ENCODE peak calls at places on chromosome 22, in eight cellular contexts. N, E, C, J, T, V, A and Z are unnamed samples.

GRCh38 chr22:50599816-50600454 is 658 bp upstream of the MAPK8IP2 start:
- DNase-seq in N (peak; percentile 55), E (no peak), C (peak; percentile 35), J (no peak), T (no peak), V (peak; percentile 18), A (peak; percentile 76), Z (no peak)

GRCh38 chr22:19453718-19454117 is 6.2 kb upstream of the C22orf39 start:
- DNase-seq in N (no peak), E (no peak), C (no peak), J (no peak), T (no peak), V (no peak), A (no peak), Z (no peak)

GRCh38 chr22:29041408-29041807 is 20.2 kb downstream of the C22orf31 start:
- DNase-seq in N (no peak), E (no peak), C (peak; percentile 70), J (no peak), T (no peak), V (peak; percentile 80), A (no peak), Z (no peak)

GRCh38 chr22:32053165-32053755 is 10.2 kb downstream of the SLC5A1 start:
- DNase-seq in N (no peak), E (no peak), C (no peak), J (no peak), T (no peak), V (no peak), A (no peak), Z (no peak)

GRCh38 chr22:31218565-31219262 is 6.6 kb downstream of the LIMK2 start:
- DNase-seq in N (no peak), E (no peak), C (no peak), J (no peak), T (no peak), V (no peak), A (no peak), Z (no peak)

GRCh38 chr22:32660292-32660691 is 141.2 kb upstream of the TIMP3 start:
- DNase-seq in N (peak; percentile 72), E (peak; percentile 69), C (peak; percentile 78), J (peak; percentile 69), T (peak; percentile 73), V (peak; percentile 78), A (peak; percentile 90), Z (peak; percentile 64)

GRCh38 chr22:27853404-27853803 is 51.8 kb upstream of the MN1 start:
- DNase-seq in N (no peak), E (no peak), C (peak; percentile 45), J (no peak), T (no peak), V (no peak), A (no peak), Z (no peak)

GRCh38 chr22:27867114-27867957 is 51.7 kb downstream of the PITPNB start:
- DNase-seq in N (no peak), E (no peak), C (peak; percentile 56), J (no peak), T (no peak), V (peak; percentile 73), A (no peak), Z (no peak)

GRCh38 chr22:36136475-36136874 is 24.1 kb downstream of the APOL3 start:
- DNase-seq in N (no peak), E (no peak), C (no peak), J (no peak), T (peak; percentile 77), V (peak; percentile 66), A (no peak), Z (no peak)

GRCh38 chr22:32396746-32397145 is 15.3 kb downstream of the RTCB start:
- DNase-seq in N (no peak), E (no peak), C (peak; percentile 14), J (peak; percentile 76), T (no peak), V (peak; percentile 10), A (no peak), Z (no peak)

GRCh38 chr22:50001388-50002231 is 11.0 kb downstream of the IL17REL start:
- DNase-seq in N (no peak), E (no peak), C (no peak), J (peak; percentile 37), T (no peak), V (no peak), A (no peak), Z (no peak)

GRCh38 chr22:24500251-24500820 is 5.2 kb downstream of the UPB1 start:
- DNase-seq in N (no peak), E (no peak), C (no peak), J (no peak), T (no peak), V (no peak), A (no peak), Z (no peak)

GRCh38 chr22:48919851-48920589 is 907.7 kb downstream of the BRD1 start:
- DNase-seq in N (no peak), E (no peak), C (no peak), J (no peak), T (no peak), V (no peak), A (no peak), Z (no peak)

GRCh38 chr22:21755855-21756284 is 20.3 kb upstream of the YPEL1 start:
- DNase-seq in N (no peak), E (no peak), C (peak; percentile 64), J (no peak), T (no peak), V (peak; percentile 81), A (no peak), Z (no peak)

GRCh38 chr22:31895317-31896133 is 48.8 kb upstream of the YWHAH start:
- DNase-seq in N (no peak), E (no peak), C (no peak), J (no peak), T (no peak), V (peak; percentile 25), A (no peak), Z (no peak)

DNA sequence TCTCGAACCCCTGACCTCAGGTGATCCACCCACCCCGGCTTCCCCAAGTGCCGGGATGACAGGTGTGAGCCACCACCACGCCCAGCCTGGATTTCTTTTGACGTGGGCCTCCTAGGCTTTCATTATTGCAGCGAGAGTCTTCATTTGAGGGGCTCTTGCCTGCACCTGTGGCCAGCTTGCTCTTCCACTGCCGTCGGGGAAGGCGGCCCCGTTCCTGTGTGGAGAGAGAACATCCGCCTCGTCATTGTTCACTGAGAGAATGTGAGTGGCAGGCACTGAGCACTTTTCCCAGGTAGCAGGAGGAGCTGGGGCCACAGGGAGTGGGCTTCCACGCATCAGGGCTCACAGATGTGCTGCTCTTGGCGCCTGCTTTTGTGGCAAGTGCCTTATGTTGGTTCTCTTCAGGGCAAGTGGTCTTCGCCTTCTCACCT is 365.0 kb downstream of the TBC1D22A start:
- DNase-seq in N (no peak), E (no peak), C (no peak), J (peak; percentile 28), T (no peak), V (no peak), A (no peak), Z (peak; percentile 21)
- TF ChIP-seq CTCF in N (no peak), E (no peak), C (no peak), J (no peak), T (no peak), V (no peak), A (no peak), Z (no peak)

GRCh38 chr22:40348025-40348658 is 1.8 kb downstream of the ADSL start:
- DNase-seq in N (peak; percentile 47), E (no peak), C (peak; percentile 75), J (no peak), T (peak; percentile 71), V (peak; percentile 73), A (peak; percentile 65), Z (peak; percentile 50)
- TF ChIP-seq CTCF in N (peak; percentile 40), E (peak; percentile 59), C (peak; percentile 88), J (peak; percentile 74), T (peak; percentile 73), V (peak; percentile 90), A (peak; percentile 81), Z (peak; percentile 79)

DNA sequence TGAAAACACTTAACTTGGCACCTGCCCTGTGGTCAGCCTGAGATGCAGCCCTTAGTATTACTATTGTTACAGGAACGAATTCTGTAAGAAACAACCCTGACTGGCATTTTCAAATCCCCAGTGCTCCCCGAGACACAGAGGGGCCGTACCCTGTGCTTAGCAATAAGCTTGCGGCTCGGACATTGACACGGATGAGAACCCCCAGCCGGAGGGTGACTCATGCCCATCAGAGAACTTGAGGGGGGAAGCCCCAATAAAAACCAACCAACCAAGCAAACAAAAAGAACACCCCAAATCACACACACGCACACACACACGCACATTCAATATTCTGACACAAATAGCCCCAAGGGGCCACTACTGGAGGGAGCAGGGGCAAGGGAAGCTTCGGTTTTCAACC is 63.8 kb downstream of the SHISAL1 start:
- DNase-seq in N (no peak), E (no peak), C (no peak), J (no peak), T (no peak), V (no peak), A (no peak), Z (no peak)
- TF ChIP-seq CTCF in N (no peak), E (no peak), C (no peak), J (no peak), T (no peak), V (no peak), A (no peak), Z (no peak)

GRCh38 chr22:37221424-37222336 is 9.4 kb upstream of the SSTR3 start:
- DNase-seq in N (no peak), E (no peak), C (no peak), J (no peak), T (no peak), V (no peak), A (no peak), Z (no peak)
- TF ChIP-seq CTCF in N (no peak), E (no peak), C (no peak), J (no peak), T (no peak), V (no peak), A (no peak), Z (no peak)